ENCODE peak calls at places on chromosomes 2 and 18, in four cellular contexts. Q is endothelial cell of umbilical vein, X is H1, H is HCT116. B is an unnamed sample. For H4K20me1, the result is how much of the 10 kb centered on the place peaks cover.

GRCh38 chr2:8217366-8218125 is 464.3 kb upstream of the ID2 start:
- DNase-seq in H (no peak), X (no peak), Q (no peak), B (no peak)

GRCh38 chr2:27152796-27153464 is 4.1 kb downstream of the TCF23 start:
- DNase-seq in H (no peak), X (no peak), Q (no peak), B (no peak)

GRCh38 chr2:216777637-216778273 is 82.1 kb downstream of the TNP1 start:
- DNase-seq in Q (peak), X (peak), H (peak), B (peak)

GRCh38 chr2:224381913-224382647 is 19.8 kb downstream of the FAM124B start:
- DNase-seq in H (no peak), Q (peak), X (no peak), B (no peak)

GRCh38 chr2:43127208-43127940 is 99.0 kb downstream of the ZFP36L2 start:
- DNase-seq in Q (no peak), X (peak), H (peak), B (peak)

GRCh38 chr2:74843371-74844298 is 9.7 kb downstream of the HK2 start:
- DNase-seq in X (no peak), Q (peak), H (no peak), B (no peak)

GRCh38 chr2:215712850-215713230 is 277.0 kb upstream of the FN1 start:
- DNase-seq in Q (no peak), X (no peak), H (no peak), B (no peak)

GRCh38 chr2:188285049-188285448 is 6.6 kb upstream of the GULP1 start:
- DNase-seq in H (no peak), Q (no peak), X (no peak), B (no peak)

GRCh38 chr2:3338360-3338759 is 39.3 kb downstream of the EIPR1 start:
- DNase-seq in Q (no peak), X (no peak), H (no peak), B (no peak)

GRCh38 chr2:104864280-104864599 is 10.3 kb downstream of the POU3F3 start:
- DNase-seq in X (no peak), Q (no peak), H (no peak), B (no peak)

GRCh38 chr18:24395049-24395780 is 2.4 kb downstream of the OSBPL1A start:
- DNase-seq in Q (no peak), X (no peak), H (no peak), B (no peak)

GRCh38 chr2:237126519-237126918 is 40.8 kb downstream of the COPS8 start:
- DNase-seq in Q (no peak), X (no peak), H (no peak), B (no peak)

GRCh38 chr18:9952633-9953416 is 39.0 kb downstream of the VAPA start:
- DNase-seq in H (no peak), Q (no peak), X (no peak), B (peak)

GRCh38 chr18:51029378-51029693 is 677 bp upstream of the SMAD4 start:
- DNase-seq in H (no peak), X (no peak), Q (no peak), B (no peak)

GRCh38 chr18:51028201-51028805 is 1.7 kb upstream of the SMAD4 start:
- DNase-seq in H (peak), Q (no peak), X (no peak), B (peak)

GRCh38 chr18:51029694-51030536 is at the start of gene SMAD4:
- DNase-seq in H (peak), Q (peak), X (peak), B (peak)

GRCh38 chr18:51030537-51031258 is 685 bp downstream of the SMAD4 start:
- DNase-seq in H (no peak), Q (peak), X (peak), B (peak)

GRCh38 chr18:51032193-51032592 is 2.2 kb downstream of the SMAD4 start:
- DNase-seq in H (no peak), Q (no peak), X (no peak), B (no peak)
- H4K20me1 ChIP-seq in H (under half), Q (under half), X (under half), B (under half)

DNA sequence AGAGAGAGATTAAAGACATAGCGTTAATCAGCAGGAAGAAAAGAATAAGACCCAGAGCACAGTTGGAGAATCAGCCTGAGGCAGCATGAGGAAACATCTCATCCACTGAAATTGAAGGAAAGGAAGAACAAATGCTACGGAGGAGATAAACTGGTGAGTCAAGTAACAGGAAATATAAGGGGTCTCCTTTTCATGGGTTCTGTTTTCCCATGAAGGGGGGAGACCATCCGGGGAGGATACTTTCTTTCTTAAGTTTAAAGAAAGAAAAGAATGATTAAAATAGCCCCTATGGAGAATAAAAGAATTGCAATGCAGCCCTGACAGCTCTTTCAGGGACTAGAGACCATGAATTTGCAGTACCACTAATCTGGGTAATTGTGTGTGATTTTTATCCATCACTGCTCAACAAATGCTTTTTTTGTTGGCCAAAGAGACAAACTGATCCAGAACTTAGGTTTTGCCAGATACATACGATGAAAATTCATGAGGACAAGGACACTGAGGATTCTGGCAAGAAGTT is 17.7 kb downstream of the ROCK2 start:
- DNase-seq in H (no peak), Q (peak), X (no peak), B (no peak)
- H4K20me1 ChIP-seq in H (under half), Q (under half), X (under half), B (under half)

GRCh38 chr2:233852056-233852455 is 2.3 kb downstream of the HJURP start:
- DNase-seq in X (no peak), Q (peak), H (no peak), B (no peak)

GRCh38 chr2:233851169-233851568 is 3.2 kb downstream of the HJURP start:
- DNase-seq in H (no peak), X (no peak), Q (no peak), B (no peak)

GRCh38 chr2:233850745-233851144 is 3.6 kb downstream of the HJURP start:
- DNase-seq in Q (no peak), X (no peak), H (no peak), B (no peak)

GRCh38 chr2:233848276-233848675 is 6.1 kb downstream of the HJURP start:
- DNase-seq in H (no peak), Q (no peak), X (peak), B (no peak)

DNA sequence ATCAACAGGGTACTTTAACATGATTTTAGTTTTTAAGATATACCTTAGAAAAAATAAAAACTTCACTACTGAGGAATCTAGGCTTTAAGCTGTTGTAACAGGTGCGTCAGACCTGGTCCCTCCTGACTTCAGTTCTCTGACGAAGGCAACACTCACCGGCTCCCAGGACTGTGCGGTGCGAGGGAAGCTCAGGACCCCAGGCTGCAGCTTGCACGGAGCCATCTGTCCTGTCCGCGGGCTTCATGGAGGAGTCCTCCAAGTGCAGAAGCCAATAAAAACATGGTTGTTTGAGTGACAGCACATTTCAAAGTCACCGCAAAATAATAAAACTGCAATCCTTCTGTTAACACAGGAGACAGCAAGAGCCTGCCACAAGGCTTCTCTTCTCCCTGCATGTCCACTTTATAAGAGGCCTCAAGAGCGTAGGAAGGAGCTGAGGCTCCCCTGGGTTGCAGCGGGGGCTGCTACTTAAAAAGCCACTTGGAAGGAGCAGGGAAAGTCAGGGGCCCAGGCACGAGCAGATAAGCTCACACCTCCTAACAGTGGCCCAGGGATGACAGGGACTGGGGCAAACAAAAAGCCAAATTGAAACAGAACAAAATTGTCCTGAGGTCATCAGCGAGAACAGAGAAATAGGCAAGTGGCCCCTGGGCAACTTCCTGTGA is 4.6 kb downstream of the HJURP start:
- DNase-seq in H (no peak), X (no peak), Q (no peak), B (no peak)
- H4K20me1 ChIP-seq in H (under half), X (under half), Q (under half), B (under half)

GRCh38 chr2:128288781-128289180 is 29.9 kb downstream of the HS6ST1 start:
- DNase-seq in X (no peak), Q (no peak), H (no peak), B (no peak)

GRCh38 chr2:128291161-128291843 is 27.4 kb downstream of the HS6ST1 start:
- DNase-seq in H (no peak), Q (no peak), X (no peak), B (no peak)

GRCh38 chr2:128289439-128289838 is 29.2 kb downstream of the HS6ST1 start:
- DNase-seq in H (no peak), Q (peak), X (no peak), B (no peak)

GRCh38 chr2:128291844-128292598 is 26.6 kb downstream of the HS6ST1 start:
- DNase-seq in X (no peak), Q (no peak), H (no peak), B (no peak)

DNA sequence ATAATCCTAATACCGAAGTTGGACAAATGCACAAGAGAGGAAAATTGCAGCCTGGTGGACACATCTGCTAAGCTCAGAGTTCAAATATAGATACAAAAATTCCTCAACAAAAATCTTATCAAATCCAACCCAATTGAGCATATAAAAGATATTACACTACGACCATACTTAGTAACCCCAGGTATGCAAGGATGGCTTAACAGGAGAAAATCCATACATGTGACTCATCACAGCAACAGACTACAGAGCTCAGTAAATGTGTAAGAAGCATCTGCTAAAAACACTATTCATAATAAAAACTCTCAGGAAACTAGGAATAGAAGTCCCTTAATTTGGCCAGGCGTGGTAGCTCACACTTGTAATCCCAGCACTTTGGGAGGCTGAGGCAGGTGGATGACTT is 28.3 kb downstream of the HS6ST1 start:
- DNase-seq in Q (no peak), X (no peak), H (no peak), B (no peak)
- H4K20me1 ChIP-seq in Q (under half), X (half or more), H (under half), B (under half)

GRCh38 chr2:219230201-219230540 is 565 bp downstream of the ANKZF1 start:
- DNase-seq in X (peak), H (no peak), Q (no peak), B (peak)
- H4K20me1 ChIP-seq in X (under half), H (under half), Q (under half), B (under half)

GRCh38 chr2:218983971-218984238 is 1.1 kb downstream of the FEV start:
- DNase-seq in X (no peak), Q (no peak), H (no peak), B (no peak)
- H4K20me1 ChIP-seq in X (under half), Q (under half), H (under half), B (under half)

B was measured in K562.